ENCODE peak calls at places on chromosome 12, in nine cellular contexts. N, E, W, H, J, O, X, T and V are unnamed samples.

GRCh38 chr12:110687770-110688169 is 1.1 kb downstream of the HVCN1 start:
- DNase-seq in E (no peak), H (no peak), X (no peak), N (peak), J (no peak), O (no peak), T (no peak), W (no peak), V (no peak)

GRCh38 chr12:46082473-46082872 is 92.1 kb upstream of the SCAF11 start:
- DNase-seq in J (no peak), T (no peak), E (no peak), X (no peak), W (no peak), O (no peak), N (no peak), H (no peak), V (no peak)

GRCh38 chr12:102023343-102023930 is 38.4 kb downstream of the WASHC3 start:
- DNase-seq in E (no peak), J (no peak), H (no peak), N (peak), T (no peak), O (peak), X (no peak), W (no peak), V (peak)

GRCh38 chr12:3200779-3201738 is 123.9 kb downstream of the TSPAN9 start:
- DNase-seq in T (peak), X (no peak), H (no peak), E (peak), J (no peak), O (no peak), N (peak), W (no peak), V (peak)

GRCh38 chr12:51726931-51727330 is 121.6 kb downstream of the FIGNL2 start:
- DNase-seq in H (no peak), W (no peak), E (no peak), T (no peak), J (no peak), O (peak), X (no peak), N (no peak), V (peak)

GRCh38 chr12:9347328-9348127 is 139.3 kb upstream of the PZP start:
- DNase-seq in J (no peak), W (no peak), N (peak), E (no peak), O (peak), X (no peak), H (no peak), T (no peak), V (peak)

GRCh38 chr12:60345442-60345841 is 749.6 kb downstream of the SLC16A7 start:
- DNase-seq in O (no peak), H (no peak), X (no peak), T (no peak), N (no peak), W (no peak), J (no peak), E (no peak), V (no peak)

GRCh38 chr12:21223930-21224329 is 92.9 kb downstream of the SLCO1B1 start:
- DNase-seq in W (no peak), O (no peak), E (no peak), T (no peak), N (no peak), X (no peak), H (no peak), J (no peak), V (peak)

GRCh38 chr12:26204612-26205289 is 9.4 kb downstream of the SSPN start:
- DNase-seq in N (no peak), H (no peak), W (no peak), T (no peak), X (no peak), E (no peak), J (no peak), O (no peak), V (peak)

GRCh38 chr12:50981319-50982239 is 29.2 kb downstream of the HIGD1C start:
- DNase-seq in N (peak), X (no peak), W (no peak), O (no peak), J (no peak), H (no peak), T (no peak), E (no peak), V (peak)

GRCh38 chr12:11621797-11622423 is 27.6 kb upstream of the ETV6 start:
- DNase-seq in H (no peak), N (peak), X (no peak), O (peak), J (no peak), E (no peak), T (no peak), W (no peak), V (no peak)

GRCh38 chr12:41362511-41362910 is 174.4 kb downstream of the PDZRN4 start:
- DNase-seq in N (no peak), X (no peak), O (no peak), E (no peak), J (no peak), T (no peak), H (no peak), W (no peak), V (no peak)

GRCh38 chr12:93785262-93786010 is 108.3 kb downstream of the CRADD start:
- DNase-seq in T (no peak), X (peak), O (peak), E (no peak), N (peak), H (peak), W (no peak), J (peak), V (peak)

GRCh38 chr12:11059784-11060183 is 2.3 kb downstream of the TAS2R46 start:
- DNase-seq in E (no peak), X (no peak), T (no peak), H (no peak), O (peak), J (no peak), W (no peak), N (peak), V (no peak)

GRCh38 chr12:111313833-111314259 is 55.0 kb downstream of the PHETA1 start:
- DNase-seq in X (peak), J (peak), H (peak), W (peak), O (peak), N (peak), T (peak), E (peak), V (peak)

GRCh38 chr12:26187014-26187413 is 8.4 kb upstream of the SSPN start:
- DNase-seq in O (no peak), N (no peak), W (no peak), E (no peak), J (no peak), X (no peak), T (no peak), H (no peak), V (no peak)

GRCh38 chr12:117098361-117099217 is 627 bp downstream of the TESC start:
- DNase-seq in O (no peak), N (no peak), H (no peak), W (peak), X (peak), J (peak), T (peak), E (peak), V (no peak)

GRCh38 chr12:112537710-112538396 is 119.1 kb downstream of the PTPN11 start:
- DNase-seq in E (peak), T (no peak), N (no peak), J (no peak), O (peak), W (no peak), H (peak), X (peak), V (peak)

GRCh38 chr12:101475751-101476305 is 692 bp downstream of the SPIC start:
- DNase-seq in X (no peak), W (no peak), N (no peak), J (no peak), O (no peak), E (no peak), H (no peak), T (no peak), V (no peak)

GRCh38 chr12:7376196-7376595 is 67.8 kb downstream of the CD163L1 start:
- DNase-seq in H (peak), J (no peak), T (no peak), O (peak), X (no peak), W (no peak), E (no peak), N (peak), V (no peak)

GRCh38 chr12:53595212-53595611 is 31.0 kb downstream of the ATF7 start:
- DNase-seq in X (no peak), H (no peak), E (no peak), T (no peak), N (no peak), O (no peak), W (no peak), J (no peak), V (no peak)

GRCh38 chr12:82877963-82878362 is 191.3 kb downstream of the TMTC2 start:
- DNase-seq in W (no peak), J (no peak), X (no peak), H (no peak), T (no peak), N (no peak), O (no peak), E (no peak), V (no peak)

GRCh38 chr12:32030676-32031075 is 71.5 kb downstream of the RESF1 start:
- DNase-seq in J (no peak), W (no peak), X (no peak), O (no peak), H (no peak), N (no peak), T (no peak), E (no peak), V (no peak)

GRCh38 chr12:49547090-49547690 is 8.4 kb downstream of the KCNH3 start:
- DNase-seq in T (no peak), W (no peak), J (no peak), N (no peak), H (no peak), E (no peak), X (no peak), O (no peak), V (no peak)

GRCh38 chr12:65306229-65306602 is 27.7 kb downstream of the MSRB3 start:
- DNase-seq in X (no peak), J (no peak), W (no peak), O (peak), T (no peak), H (no peak), E (no peak), N (no peak), V (no peak)

GRCh38 chr12:21819236-21819635 is 44.7 kb upstream of the KCNJ8 start:
- DNase-seq in W (no peak), O (peak), T (no peak), X (no peak), J (no peak), H (no peak), E (no peak), N (peak), V (peak)

GRCh38 chr12:32024884-32025599 is 65.8 kb downstream of the RESF1 start:
- DNase-seq in J (no peak), T (no peak), O (peak), N (no peak), X (no peak), H (no peak), W (no peak), E (no peak), V (peak)

GRCh38 chr12:92036771-92037453 is 108.7 kb downstream of the BTG1 start:
- DNase-seq in N (peak), E (no peak), T (no peak), H (peak), X (no peak), J (no peak), O (peak), W (no peak), V (peak)

GRCh38 chr12:76226397-76226796 is 121.8 kb downstream of the BBS10 start:
- DNase-seq in X (no peak), W (no peak), E (no peak), N (peak), J (no peak), O (no peak), T (no peak), H (no peak), V (no peak)

GRCh38 chr12:120015313-120015712 is 26.3 kb downstream of the BICDL1 start:
- DNase-seq in X (no peak), N (no peak), O (no peak), W (no peak), H (no peak), E (no peak), T (no peak), J (peak), V (no peak)